ENCODE peak calls at places on chromosomes 6 and 20, in ten cellular contexts. One of them, this sample, is unnamed.
A peak's percentile ranks its signal among the peaks of the same experiment; 100 is the strongest.

GRCh38 chr6:35605600-35605999 is 83.1 kb downstream of the FKBP5 start:
- DNase-seq in iris pigment epithelial cell: peak; percentile 46
- DNase-seq in stomach: no peak
- DNase-seq in T-helper 1 cell: no peak
- DNase-seq in ovary: no peak
- DNase-seq in activated CD4-positive, alpha-beta memory T cell treated with anti-CD3 and anti-CD28 coated beads for 36 hours: no peak
- DNase-seq in activated CD4-positive, alpha-beta T cell treated with anti-CD3 and anti-CD28 coated beads for 48 hours: no peak
- DNase-seq in A549: no peak
- DNase-seq in fibroblast of the conjunctiva: no peak
- DNase-seq in fibroblast of the aortic adventitia: no peak
- DNase-seq in this sample: no peak

GRCh38 chr6:143673638-143674037 is 4.1 kb upstream of the PHACTR2 start:
- DNase-seq in activated CD4-positive, alpha-beta memory T cell treated with anti-CD3 and anti-CD28 coated beads for 36 hours: no peak
- DNase-seq in activated CD4-positive, alpha-beta T cell treated with anti-CD3 and anti-CD28 coated beads for 48 hours: no peak
- DNase-seq in iris pigment epithelial cell: peak; percentile 88
- DNase-seq in fibroblast of the aortic adventitia: peak; percentile 89
- DNase-seq in A549: peak; percentile 77
- DNase-seq in T-helper 1 cell: no peak
- DNase-seq in fibroblast of the conjunctiva: no peak
- DNase-seq in ovary: no peak
- DNase-seq in stomach: peak; percentile 64
- DNase-seq in this sample: no peak

GRCh38 chr20:62914970-62915457 is 11.3 kb downstream of the DIDO1 start:
- DNase-seq in fibroblast of the aortic adventitia: peak; percentile 33
- DNase-seq in ovary: no peak
- DNase-seq in iris pigment epithelial cell: peak; percentile 27
- DNase-seq in fibroblast of the conjunctiva: no peak
- DNase-seq in stomach: no peak
- DNase-seq in activated CD4-positive, alpha-beta T cell treated with anti-CD3 and anti-CD28 coated beads for 48 hours: no peak
- DNase-seq in A549: peak; percentile 41
- DNase-seq in T-helper 1 cell: no peak
- DNase-seq in activated CD4-positive, alpha-beta memory T cell treated with anti-CD3 and anti-CD28 coated beads for 36 hours: no peak
- DNase-seq in this sample: no peak

GRCh38 chr6:167325766-167326165 is 880 bp downstream of the TTLL2 start:
- DNase-seq in activated CD4-positive, alpha-beta memory T cell treated with anti-CD3 and anti-CD28 coated beads for 36 hours: no peak
- DNase-seq in iris pigment epithelial cell: no peak
- DNase-seq in fibroblast of the conjunctiva: no peak
- DNase-seq in fibroblast of the aortic adventitia: no peak
- DNase-seq in stomach: no peak
- DNase-seq in activated CD4-positive, alpha-beta T cell treated with anti-CD3 and anti-CD28 coated beads for 48 hours: no peak
- DNase-seq in ovary: no peak
- DNase-seq in T-helper 1 cell: no peak
- DNase-seq in A549: no peak
- DNase-seq in this sample: no peak

GRCh38 chr6:112044856-112045255 is 9.0 kb upstream of the CCN6 start:
- DNase-seq in activated CD4-positive, alpha-beta memory T cell treated with anti-CD3 and anti-CD28 coated beads for 36 hours: no peak
- DNase-seq in fibroblast of the conjunctiva: no peak
- DNase-seq in A549: no peak
- DNase-seq in activated CD4-positive, alpha-beta T cell treated with anti-CD3 and anti-CD28 coated beads for 48 hours: no peak
- DNase-seq in fibroblast of the aortic adventitia: peak; percentile 98
- DNase-seq in T-helper 1 cell: no peak
- DNase-seq in iris pigment epithelial cell: peak; percentile 94
- DNase-seq in stomach: no peak
- DNase-seq in ovary: no peak
- DNase-seq in this sample: no peak

GRCh38 chr6:6390849-6391602 is 70.6 kb upstream of the F13A1 start:
- DNase-seq in A549: no peak
- DNase-seq in activated CD4-positive, alpha-beta memory T cell treated with anti-CD3 and anti-CD28 coated beads for 36 hours: no peak
- DNase-seq in iris pigment epithelial cell: no peak
- DNase-seq in fibroblast of the aortic adventitia: no peak
- DNase-seq in ovary: no peak
- DNase-seq in stomach: no peak
- DNase-seq in activated CD4-positive, alpha-beta T cell treated with anti-CD3 and anti-CD28 coated beads for 48 hours: no peak
- DNase-seq in T-helper 1 cell: no peak
- DNase-seq in fibroblast of the conjunctiva: no peak
- DNase-seq in this sample: no peak

GRCh38 chr6:111564482-111564945 is 41.2 kb downstream of the TRAF3IP2 start:
- DNase-seq in stomach: no peak
- DNase-seq in iris pigment epithelial cell: peak; percentile 50
- DNase-seq in activated CD4-positive, alpha-beta memory T cell treated with anti-CD3 and anti-CD28 coated beads for 36 hours: peak; percentile 50
- DNase-seq in fibroblast of the aortic adventitia: peak; percentile 43
- DNase-seq in activated CD4-positive, alpha-beta T cell treated with anti-CD3 and anti-CD28 coated beads for 48 hours: peak; percentile 36
- DNase-seq in T-helper 1 cell: no peak
- DNase-seq in A549: no peak
- DNase-seq in fibroblast of the conjunctiva: no peak
- DNase-seq in ovary: no peak
- DNase-seq in this sample: no peak

GRCh38 chr20:19945732-19946670 is 71.2 kb upstream of the NAA20 start:
- DNase-seq in activated CD4-positive, alpha-beta T cell treated with anti-CD3 and anti-CD28 coated beads for 48 hours: no peak
- DNase-seq in stomach: peak; percentile 72
- DNase-seq in fibroblast of the conjunctiva: no peak
- DNase-seq in iris pigment epithelial cell: no peak
- DNase-seq in fibroblast of the aortic adventitia: no peak
- DNase-seq in T-helper 1 cell: no peak
- DNase-seq in ovary: no peak
- DNase-seq in A549: no peak
- DNase-seq in activated CD4-positive, alpha-beta memory T cell treated with anti-CD3 and anti-CD28 coated beads for 36 hours: no peak
- DNase-seq in this sample: no peak

GRCh38 chr20:17536944-17537444 is 5.8 kb upstream of the BFSP1 start:
- DNase-seq in fibroblast of the aortic adventitia: peak; percentile 86
- DNase-seq in activated CD4-positive, alpha-beta memory T cell treated with anti-CD3 and anti-CD28 coated beads for 36 hours: peak; percentile 78
- DNase-seq in T-helper 1 cell: peak; percentile 26
- DNase-seq in activated CD4-positive, alpha-beta T cell treated with anti-CD3 and anti-CD28 coated beads for 48 hours: peak; percentile 74
- DNase-seq in ovary: peak; percentile 65
- DNase-seq in stomach: peak; percentile 76
- DNase-seq in iris pigment epithelial cell: peak; percentile 81
- DNase-seq in A549: peak; percentile 90
- DNase-seq in fibroblast of the conjunctiva: peak; percentile 63
- DNase-seq in this sample: peak; percentile 77

GRCh38 chr6:130885392-130886192 is 58.4 kb downstream of the SMLR1 start:
- DNase-seq in iris pigment epithelial cell: peak; percentile 77
- DNase-seq in A549: peak; percentile 75
- DNase-seq in ovary: no peak
- DNase-seq in T-helper 1 cell: no peak
- DNase-seq in stomach: peak; percentile 64
- DNase-seq in activated CD4-positive, alpha-beta memory T cell treated with anti-CD3 and anti-CD28 coated beads for 36 hours: peak; percentile 72
- DNase-seq in fibroblast of the aortic adventitia: peak; percentile 90
- DNase-seq in fibroblast of the conjunctiva: peak; percentile 69
- DNase-seq in activated CD4-positive, alpha-beta T cell treated with anti-CD3 and anti-CD28 coated beads for 48 hours: peak; percentile 77
- DNase-seq in this sample: peak; percentile 75

GRCh38 chr20:49687595-49688567 is 25.8 kb downstream of the B4GALT5 start:
- DNase-seq in A549: no peak
- DNase-seq in activated CD4-positive, alpha-beta memory T cell treated with anti-CD3 and anti-CD28 coated beads for 36 hours: no peak
- DNase-seq in fibroblast of the aortic adventitia: no peak
- DNase-seq in activated CD4-positive, alpha-beta T cell treated with anti-CD3 and anti-CD28 coated beads for 48 hours: no peak
- DNase-seq in T-helper 1 cell: no peak
- DNase-seq in ovary: no peak
- DNase-seq in stomach: no peak
- DNase-seq in iris pigment epithelial cell: no peak
- DNase-seq in fibroblast of the conjunctiva: no peak
- DNase-seq in this sample: no peak

GRCh38 chr20:38127011-38127621 is 38.0 kb downstream of the TGM2 start:
- DNase-seq in iris pigment epithelial cell: peak; percentile 80
- DNase-seq in activated CD4-positive, alpha-beta T cell treated with anti-CD3 and anti-CD28 coated beads for 48 hours: no peak
- DNase-seq in stomach: peak; percentile 43
- DNase-seq in ovary: peak; percentile 55
- DNase-seq in fibroblast of the aortic adventitia: peak; percentile 82
- DNase-seq in A549: peak; percentile 58
- DNase-seq in fibroblast of the conjunctiva: no peak
- DNase-seq in T-helper 1 cell: no peak
- DNase-seq in activated CD4-positive, alpha-beta memory T cell treated with anti-CD3 and anti-CD28 coated beads for 36 hours: no peak
- DNase-seq in this sample: peak; percentile 41

GRCh38 chr6:27812805-27813626 is 99.2 kb downstream of the OR2B2 start:
- DNase-seq in A549: no peak
- DNase-seq in iris pigment epithelial cell: no peak
- DNase-seq in activated CD4-positive, alpha-beta memory T cell treated with anti-CD3 and anti-CD28 coated beads for 36 hours: no peak
- DNase-seq in fibroblast of the conjunctiva: no peak
- DNase-seq in T-helper 1 cell: no peak
- DNase-seq in stomach: no peak
- DNase-seq in fibroblast of the aortic adventitia: no peak
- DNase-seq in ovary: no peak
- DNase-seq in activated CD4-positive, alpha-beta T cell treated with anti-CD3 and anti-CD28 coated beads for 48 hours: no peak
- DNase-seq in this sample: no peak

GRCh38 chr6:33018904-33019303 is 9.5 kb upstream of the HLA-DOA start:
- DNase-seq in fibroblast of the conjunctiva: no peak
- DNase-seq in activated CD4-positive, alpha-beta memory T cell treated with anti-CD3 and anti-CD28 coated beads for 36 hours: peak; percentile 22
- DNase-seq in T-helper 1 cell: no peak
- DNase-seq in A549: no peak
- DNase-seq in activated CD4-positive, alpha-beta T cell treated with anti-CD3 and anti-CD28 coated beads for 48 hours: peak; percentile 41
- DNase-seq in stomach: peak; percentile 74
- DNase-seq in fibroblast of the aortic adventitia: peak; percentile 62
- DNase-seq in ovary: peak; percentile 54
- DNase-seq in iris pigment epithelial cell: peak; percentile 79
- DNase-seq in this sample: peak; percentile 76

GRCh38 chr6:44653761-44654218 is 266.3 kb downstream of the CDC5L start:
- DNase-seq in A549: no peak
- DNase-seq in activated CD4-positive, alpha-beta memory T cell treated with anti-CD3 and anti-CD28 coated beads for 36 hours: no peak
- DNase-seq in fibroblast of the aortic adventitia: peak; percentile 74
- DNase-seq in activated CD4-positive, alpha-beta T cell treated with anti-CD3 and anti-CD28 coated beads for 48 hours: no peak
- DNase-seq in T-helper 1 cell: no peak
- DNase-seq in stomach: no peak
- DNase-seq in fibroblast of the conjunctiva: no peak
- DNase-seq in ovary: no peak
- DNase-seq in iris pigment epithelial cell: no peak
- DNase-seq in this sample: no peak

GRCh38 chr6:37985355-37985754 is 165.8 kb downstream of the ZFAND3 start:
- DNase-seq in A549: no peak
- DNase-seq in activated CD4-positive, alpha-beta memory T cell treated with anti-CD3 and anti-CD28 coated beads for 36 hours: no peak
- DNase-seq in fibroblast of the conjunctiva: no peak
- DNase-seq in stomach: no peak
- DNase-seq in ovary: no peak
- DNase-seq in activated CD4-positive, alpha-beta T cell treated with anti-CD3 and anti-CD28 coated beads for 48 hours: peak; percentile 52
- DNase-seq in T-helper 1 cell: no peak
- DNase-seq in fibroblast of the aortic adventitia: no peak
- DNase-seq in iris pigment epithelial cell: no peak
- DNase-seq in this sample: no peak

GRCh38 chr6:72621243-72622093 is at the start of gene KCNQ5:
- DNase-seq in fibroblast of the conjunctiva: no peak
- DNase-seq in A549: peak; percentile 11
- DNase-seq in fibroblast of the aortic adventitia: peak; percentile 24
- DNase-seq in ovary: no peak
- DNase-seq in activated CD4-positive, alpha-beta memory T cell treated with anti-CD3 and anti-CD28 coated beads for 36 hours: peak; percentile 42
- DNase-seq in stomach: no peak
- DNase-seq in iris pigment epithelial cell: peak; percentile 8
- DNase-seq in T-helper 1 cell: no peak
- DNase-seq in activated CD4-positive, alpha-beta T cell treated with anti-CD3 and anti-CD28 coated beads for 48 hours: peak; percentile 45
- DNase-seq in this sample: no peak

GRCh38 chr6:116111552-116112528 is 11.2 kb downstream of the NT5DC1 start:
- DNase-seq in iris pigment epithelial cell: peak; percentile 63
- DNase-seq in fibroblast of the aortic adventitia: peak; percentile 38
- DNase-seq in fibroblast of the conjunctiva: peak; percentile 26
- DNase-seq in activated CD4-positive, alpha-beta memory T cell treated with anti-CD3 and anti-CD28 coated beads for 36 hours: peak; percentile 47
- DNase-seq in ovary: no peak
- DNase-seq in A549: peak; percentile 49
- DNase-seq in stomach: peak; percentile 37
- DNase-seq in T-helper 1 cell: no peak
- DNase-seq in activated CD4-positive, alpha-beta T cell treated with anti-CD3 and anti-CD28 coated beads for 48 hours: peak; percentile 54
- DNase-seq in this sample: no peak

GRCh38 chr6:17714879-17715860 is 8.4 kb upstream of the NUP153 start:
- DNase-seq in activated CD4-positive, alpha-beta T cell treated with anti-CD3 and anti-CD28 coated beads for 48 hours: peak; percentile 49
- DNase-seq in A549: peak; percentile 70
- DNase-seq in ovary: no peak
- DNase-seq in stomach: no peak
- DNase-seq in fibroblast of the aortic adventitia: peak; percentile 89
- DNase-seq in iris pigment epithelial cell: peak; percentile 95
- DNase-seq in activated CD4-positive, alpha-beta memory T cell treated with anti-CD3 and anti-CD28 coated beads for 36 hours: peak; percentile 59
- DNase-seq in fibroblast of the conjunctiva: peak; percentile 77
- DNase-seq in T-helper 1 cell: no peak
- DNase-seq in this sample: no peak

GRCh38 chr20:41398408-41398807 is 31.8 kb upstream of the EMILIN3 start:
- DNase-seq in iris pigment epithelial cell: peak; percentile 56
- DNase-seq in fibroblast of the conjunctiva: peak; percentile 27
- DNase-seq in ovary: peak; percentile 71
- DNase-seq in activated CD4-positive, alpha-beta T cell treated with anti-CD3 and anti-CD28 coated beads for 48 hours: no peak
- DNase-seq in stomach: peak; percentile 34
- DNase-seq in activated CD4-positive, alpha-beta memory T cell treated with anti-CD3 and anti-CD28 coated beads for 36 hours: no peak
- DNase-seq in fibroblast of the aortic adventitia: peak; percentile 63
- DNase-seq in A549: no peak
- DNase-seq in T-helper 1 cell: no peak
- DNase-seq in this sample: no peak

GRCh38 chr6:168099201-168100010 is 20.4 kb upstream of the FRMD1 start:
- DNase-seq in A549: no peak
- DNase-seq in iris pigment epithelial cell: no peak
- DNase-seq in fibroblast of the aortic adventitia: no peak
- DNase-seq in fibroblast of the conjunctiva: no peak
- DNase-seq in stomach: no peak
- DNase-seq in ovary: peak; percentile 5
- DNase-seq in activated CD4-positive, alpha-beta T cell treated with anti-CD3 and anti-CD28 coated beads for 48 hours: no peak
- DNase-seq in T-helper 1 cell: no peak
- DNase-seq in activated CD4-positive, alpha-beta memory T cell treated with anti-CD3 and anti-CD28 coated beads for 36 hours: no peak
- DNase-seq in this sample: peak; percentile 44

GRCh38 chr6:131101911-131102680 is 33.2 kb upstream of the AKAP7 start:
- DNase-seq in A549: peak; percentile 27
- DNase-seq in iris pigment epithelial cell: peak; percentile 66
- DNase-seq in fibroblast of the conjunctiva: no peak
- DNase-seq in ovary: no peak
- DNase-seq in fibroblast of the aortic adventitia: peak; percentile 40
- DNase-seq in activated CD4-positive, alpha-beta memory T cell treated with anti-CD3 and anti-CD28 coated beads for 36 hours: no peak
- DNase-seq in T-helper 1 cell: no peak
- DNase-seq in stomach: no peak
- DNase-seq in activated CD4-positive, alpha-beta T cell treated with anti-CD3 and anti-CD28 coated beads for 48 hours: no peak
- DNase-seq in this sample: no peak

GRCh38 chr20:42218566-42218965 is 600.4 kb upstream of the CHD6 start:
- DNase-seq in fibroblast of the aortic adventitia: no peak
- DNase-seq in T-helper 1 cell: no peak
- DNase-seq in A549: no peak
- DNase-seq in stomach: no peak
- DNase-seq in fibroblast of the conjunctiva: no peak
- DNase-seq in ovary: no peak
- DNase-seq in activated CD4-positive, alpha-beta memory T cell treated with anti-CD3 and anti-CD28 coated beads for 36 hours: no peak
- DNase-seq in activated CD4-positive, alpha-beta T cell treated with anti-CD3 and anti-CD28 coated beads for 48 hours: no peak
- DNase-seq in iris pigment epithelial cell: no peak
- DNase-seq in this sample: no peak

GRCh38 chr20:36181934-36182603 is 27.5 kb downstream of the EPB41L1 start:
- DNase-seq in iris pigment epithelial cell: peak; percentile 83
- DNase-seq in T-helper 1 cell: no peak
- DNase-seq in stomach: no peak
- DNase-seq in activated CD4-positive, alpha-beta T cell treated with anti-CD3 and anti-CD28 coated beads for 48 hours: no peak
- DNase-seq in activated CD4-positive, alpha-beta memory T cell treated with anti-CD3 and anti-CD28 coated beads for 36 hours: no peak
- DNase-seq in A549: no peak
- DNase-seq in fibroblast of the conjunctiva: no peak
- DNase-seq in ovary: no peak
- DNase-seq in fibroblast of the aortic adventitia: peak; percentile 44
- DNase-seq in this sample: no peak

GRCh38 chr6:101116337-101116736 is 235.2 kb upstream of the ASCC3 start:
- DNase-seq in fibroblast of the conjunctiva: no peak
- DNase-seq in fibroblast of the aortic adventitia: no peak
- DNase-seq in stomach: no peak
- DNase-seq in activated CD4-positive, alpha-beta T cell treated with anti-CD3 and anti-CD28 coated beads for 48 hours: no peak
- DNase-seq in iris pigment epithelial cell: no peak
- DNase-seq in activated CD4-positive, alpha-beta memory T cell treated with anti-CD3 and anti-CD28 coated beads for 36 hours: no peak
- DNase-seq in ovary: no peak
- DNase-seq in T-helper 1 cell: no peak
- DNase-seq in A549: no peak
- DNase-seq in this sample: no peak

GRCh38 chr6:3409699-3410384 is 47.0 kb downstream of the SLC22A23 start:
- DNase-seq in fibroblast of the conjunctiva: no peak
- DNase-seq in activated CD4-positive, alpha-beta memory T cell treated with anti-CD3 and anti-CD28 coated beads for 36 hours: no peak
- DNase-seq in fibroblast of the aortic adventitia: no peak
- DNase-seq in activated CD4-positive, alpha-beta T cell treated with anti-CD3 and anti-CD28 coated beads for 48 hours: no peak
- DNase-seq in iris pigment epithelial cell: peak; percentile 32
- DNase-seq in stomach: peak; percentile 81
- DNase-seq in A549: no peak
- DNase-seq in T-helper 1 cell: no peak
- DNase-seq in ovary: no peak
- DNase-seq in this sample: no peak

GRCh38 chr20:58218665-58219341 is 9.7 kb downstream of the ANKRD60 start:
- DNase-seq in ovary: no peak
- DNase-seq in fibroblast of the conjunctiva: no peak
- DNase-seq in T-helper 1 cell: no peak
- DNase-seq in stomach: no peak
- DNase-seq in activated CD4-positive, alpha-beta memory T cell treated with anti-CD3 and anti-CD28 coated beads for 36 hours: no peak
- DNase-seq in iris pigment epithelial cell: no peak
- DNase-seq in A549: no peak
- DNase-seq in activated CD4-positive, alpha-beta T cell treated with anti-CD3 and anti-CD28 coated beads for 48 hours: no peak
- DNase-seq in fibroblast of the aortic adventitia: no peak
- DNase-seq in this sample: no peak

GRCh38 chr6:15363523-15364400 is 117.9 kb downstream of the JARID2 start:
- DNase-seq in stomach: no peak
- DNase-seq in activated CD4-positive, alpha-beta T cell treated with anti-CD3 and anti-CD28 coated beads for 48 hours: no peak
- DNase-seq in activated CD4-positive, alpha-beta memory T cell treated with anti-CD3 and anti-CD28 coated beads for 36 hours: peak; percentile 16
- DNase-seq in fibroblast of the conjunctiva: no peak
- DNase-seq in T-helper 1 cell: no peak
- DNase-seq in A549: no peak
- DNase-seq in fibroblast of the aortic adventitia: no peak
- DNase-seq in iris pigment epithelial cell: no peak
- DNase-seq in ovary: no peak
- DNase-seq in this sample: no peak